ENCODE peak calls at places on chromosomes 6 and 20, in seven cellular contexts. Y is transverse colon, O is pancreas, B is BJ, F is adipocyte, D is GM06990, L is brain microvascular endothelial cell. T is an unnamed sample.

GRCh38 chr6:2396292-2396691 is 150.9 kb upstream of the GMDS start:
- DNase-seq in Y (no peak), O (no peak), B (no peak), F (no peak), D (no peak), L (no peak), T (no peak)

GRCh38 chr20:59778615-59779200 is 154.7 kb downstream of the SYCP2 start:
- DNase-seq in Y (no peak), O (no peak), B (no peak), F (no peak), D (no peak), L (no peak), T (no peak)

GRCh38 chr6:100512203-100512862 is 47.6 kb upstream of the SIM1 start:
- DNase-seq in Y (no peak), O (no peak), B (no peak), F (peak; percentile 45), D (no peak), L (peak; percentile 82), T (peak; percentile 38)

GRCh38 chr6:26743941-26744699 is 84.6 kb upstream of the ZNF322 start:
- DNase-seq in Y (no peak), O (no peak), B (no peak), F (peak; percentile 34), D (no peak), L (peak; percentile 0), T (no peak)

GRCh38 chr6:1482381-1483166 is 93.2 kb downstream of the FOXF2 start:
- DNase-seq in Y (no peak), O (no peak), B (no peak), F (no peak), D (peak; percentile 63), L (no peak), T (peak; percentile 77)

GRCh38 chr6:157898640-157899039 is 75.6 kb downstream of the SNX9 start:
- DNase-seq in Y (no peak), O (no peak), B (no peak), F (no peak), D (no peak), L (no peak), T (no peak)

GRCh38 chr20:40687384-40688128 is 1.5 kb downstream of the MAFB start:
- DNase-seq in Y (no peak), O (peak; percentile 73), B (no peak), F (peak; percentile 45), D (no peak), L (no peak), T (peak; percentile 41)

GRCh38 chr6:157778719-157779118 is 44.3 kb upstream of the SNX9 start:
- DNase-seq in Y (no peak), O (no peak), B (no peak), F (no peak), D (no peak), L (no peak), T (no peak)

GRCh38 chr6:37013516-37014491 is 8.3 kb downstream of the FGD2 start:
- DNase-seq in Y (no peak), O (no peak), B (no peak), F (no peak), D (no peak), L (no peak), T (no peak)

GRCh38 chr6:16135078-16135477 is 6.2 kb downstream of the MYLIP start:
- DNase-seq in Y (no peak), O (no peak), B (no peak), F (peak; percentile 64), D (no peak), L (no peak), T (no peak)

GRCh38 chr20:37804584-37805566 is 98.1 kb upstream of the VSTM2L start:
- DNase-seq in Y (peak; percentile 52), O (no peak), B (no peak), F (no peak), D (peak; percentile 68), L (no peak), T (no peak)

GRCh38 chr6:160837146-160837545 is 135.1 kb downstream of the PLG start:
- DNase-seq in Y (no peak), O (no peak), B (no peak), F (no peak), D (no peak), L (no peak), T (no peak)

GRCh38 chr6:22827760-22828159 is 258.4 kb downstream of the HDGFL1 start:
- DNase-seq in Y (no peak), O (no peak), B (no peak), F (peak; percentile 50), D (no peak), L (peak; percentile 6), T (no peak)

GRCh38 chr6:28211840-28212509 is 13.1 kb upstream of the ZSCAN9 start:
- DNase-seq in Y (no peak), O (no peak), B (no peak), F (no peak), D (peak; percentile 50), L (no peak), T (no peak)

GRCh38 chr6:81938014-81938761 is 185.7 kb upstream of the TENT5A start:
- DNase-seq in Y (no peak), O (peak; percentile 34), B (peak; percentile 80), F (peak; percentile 75), D (no peak), L (peak; percentile 91), T (peak; percentile 100)

GRCh38 chr6:20279051-20279450 is 66.8 kb upstream of the MBOAT1 start:
- DNase-seq in Y (no peak), O (no peak), B (no peak), F (no peak), D (no peak), L (no peak), T (no peak)

GRCh38 chr6:130997061-130997753 is 65.8 kb downstream of the EPB41L2 start:
- DNase-seq in Y (no peak), O (no peak), B (peak; percentile 19), F (peak; percentile 58), D (no peak), L (no peak), T (no peak)

GRCh38 chr6:17086469-17086868 is 15.4 kb upstream of the STMND1 start:
- DNase-seq in Y (peak; percentile 40), O (peak; percentile 65), B (peak; percentile 40), F (peak; percentile 93), D (no peak), L (peak; percentile 80), T (peak; percentile 72)

GRCh38 chr20:3163099-3164042 is 3.7 kb upstream of the FASTKD5 start:
- DNase-seq in Y (no peak), O (no peak), B (no peak), F (no peak), D (no peak), L (no peak), T (no peak)

GRCh38 chr20:10040070-10040970 is 5.5 kb downstream of the ANKEF1 start:
- DNase-seq in Y (no peak), O (no peak), B (peak; percentile 22), F (peak; percentile 66), D (no peak), L (peak; percentile 67), T (peak; percentile 90)

GRCh38 chr6:14431375-14432330 is 314.1 kb downstream of the CD83 start:
- DNase-seq in Y (no peak), O (no peak), B (no peak), F (no peak), D (no peak), L (no peak), T (peak; percentile 40)

DNA sequence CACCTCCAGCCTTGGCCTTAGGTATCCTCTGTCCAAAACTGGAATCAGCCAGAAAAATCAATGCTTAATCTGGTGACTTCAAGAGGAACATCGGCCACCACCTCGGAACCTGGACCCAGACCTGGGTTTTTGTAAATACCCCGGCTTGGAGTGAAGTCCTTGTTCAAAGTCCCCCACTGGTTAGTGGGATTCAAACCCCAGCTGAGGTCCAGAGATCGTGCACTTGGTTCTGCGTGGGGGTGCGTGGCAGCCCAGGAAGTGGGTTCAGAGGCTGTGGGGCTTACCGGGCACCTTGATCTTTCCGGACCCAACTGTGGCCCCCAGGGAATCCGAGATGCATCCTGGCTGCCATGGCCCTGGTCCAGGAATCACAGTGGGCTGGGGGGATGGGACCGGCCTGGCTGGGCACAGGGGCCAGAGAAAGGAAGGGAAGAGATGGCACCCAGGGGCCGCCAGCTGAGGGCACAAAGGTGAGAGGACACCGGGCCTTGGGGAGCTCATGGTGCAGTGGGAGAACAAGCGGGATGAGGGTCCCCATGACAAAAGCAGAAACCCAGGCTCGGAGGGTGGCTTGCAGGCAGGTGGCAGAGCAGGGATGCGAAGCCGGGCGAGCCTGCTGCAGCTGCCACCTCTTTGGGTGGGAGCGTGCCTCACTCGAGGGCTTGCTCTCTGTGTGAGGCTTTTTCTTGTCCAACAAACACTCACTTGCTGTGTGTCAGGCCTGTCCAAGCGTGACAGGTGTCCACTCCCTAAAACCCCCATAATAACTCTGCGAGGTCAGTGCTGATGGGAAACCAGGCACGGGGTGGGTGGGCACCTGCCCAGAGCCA is 27.7 kb downstream of the ZBP1 start:
- DNase-seq in Y (no peak), O (no peak), B (no peak), F (no peak), D (no peak), L (no peak), T (no peak)
- H3K27me3 ChIP-seq in Y (no peaks in the 10 kb centered on the region), O (no peaks in the 10 kb centered on the region), B (no peaks in the 10 kb centered on the region), F (peaks cover 50% of the 10 kb centered on the region), D (no peaks in the 10 kb centered on the region), L (no peaks in the 10 kb centered on the region), T (no peaks in the 10 kb centered on the region)

GRCh38 chr20:63829598-63829942 is 1.5 kb downstream of the ZBTB46 start:
- DNase-seq in Y (no peak), O (no peak), B (no peak), F (peak; percentile 7), D (no peak), L (no peak), T (no peak)

GRCh38 chr20:63828545-63828944 is 2.5 kb downstream of the ZBTB46 start:
- DNase-seq in Y (no peak), O (no peak), B (no peak), F (no peak), D (no peak), L (no peak), T (no peak)

GRCh38 chr20:63830821-63831593 is at the start of gene ZBTB46:
- DNase-seq in Y (peak; percentile 66), O (peak; percentile 51), B (no peak), F (peak; percentile 84), D (peak; percentile 52), L (no peak), T (no peak)

GRCh38 chr20:63828951-63829350 is 2.1 kb downstream of the ZBTB46 start:
- DNase-seq in Y (no peak), O (no peak), B (no peak), F (no peak), D (no peak), L (no peak), T (no peak)

GRCh38 chr20:63829943-63830820 is 882 bp downstream of the ZBTB46 start:
- DNase-seq in Y (no peak), O (no peak), B (no peak), F (peak; percentile 40), D (no peak), L (peak; percentile 12), T (no peak)
- H3K27me3 ChIP-seq in Y (peaks cover 64% of the 10 kb centered on the region), O (no peaks in the 10 kb centered on the region), B (peaks cover 18% of the 10 kb centered on the region), F (peaks cover 23% of the 10 kb centered on the region), D (no peaks in the 10 kb centered on the region), L (peaks cover 4% of the 10 kb centered on the region), T (peaks cover 12% of the 10 kb centered on the region)

DNA sequence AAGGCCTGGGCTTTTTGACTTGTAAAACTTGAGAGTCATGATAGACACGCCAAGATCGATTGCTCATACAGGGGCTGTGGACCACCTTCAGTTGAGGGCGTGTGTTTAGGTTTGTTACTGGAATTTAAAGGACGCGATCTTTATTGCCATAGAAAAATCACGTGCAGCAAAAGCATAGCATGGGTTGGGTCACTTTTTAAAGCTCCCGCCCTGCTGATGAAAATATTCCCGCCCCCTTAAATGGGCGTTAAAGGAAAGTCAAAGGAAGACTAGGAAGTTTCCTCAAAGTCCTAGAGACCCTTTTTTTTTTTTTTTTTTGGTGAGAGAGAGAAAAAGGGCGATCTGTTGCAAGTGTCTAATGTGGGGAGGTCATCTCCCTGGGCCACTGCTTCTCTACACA is 23.1 kb downstream of the TFAP2A start:
- DNase-seq in Y (no peak), O (no peak), B (no peak), F (no peak), D (no peak), L (no peak), T (no peak)
- H3K27me3 ChIP-seq in Y (peaks cover 100% of the 10 kb centered on the region), O (peaks cover 41% of the 10 kb centered on the region), B (no peaks in the 10 kb centered on the region), F (peaks cover 96% of the 10 kb centered on the region), D (peaks cover 2% of the 10 kb centered on the region), L (peaks cover 89% of the 10 kb centered on the region), T (no peaks in the 10 kb centered on the region)

GRCh38 chr20:61477366-61477966 is 225.4 kb downstream of the CDH4 start:
- DNase-seq in Y (no peak), O (no peak), B (no peak), F (no peak), D (no peak), L (no peak), T (no peak)
- H3K27me3 ChIP-seq in Y (no peaks in the 10 kb centered on the region), O (no peaks in the 10 kb centered on the region), B (no peaks in the 10 kb centered on the region), F (peaks cover 18% of the 10 kb centered on the region), D (no peaks in the 10 kb centered on the region), L (no peaks in the 10 kb centered on the region), T (no peaks in the 10 kb centered on the region)